ENCODE peak calls at places on chromosomes 16 and 17, in four cellular contexts. F is activated CD4-positive, CD25-positive, alpha-beta regulatory T cell; U is EL; P is activated T-cell treated with anti-CD3 and anti-CD28 coated beads, Interleukin-2, amount 50 U/mL, for 48 hours. G is an unnamed sample.
A peak's percentile ranks its signal among the peaks of the same experiment; 100 is the strongest.

GRCh38 chr17:80990921-80991644 is 558 bp upstream of the CHMP6 start:
- DNase-seq in F (no peak), P (no peak), U (no peak), G (no peak)

GRCh38 chr17:9890124-9890523 is 14.9 kb downstream of the RCVRN start:
- DNase-seq in U (peak; percentile 42), P (peak; percentile 36), F (no peak), G (peak; percentile 60)

GRCh38 chr16:89031715-89032659 is 55.0 kb upstream of the CBFA2T3 start:
- DNase-seq in F (no peak), U (no peak), P (peak; percentile 64), G (no peak)

GRCh38 chr16:3485821-3486505 is 9.3 kb downstream of the C16orf90 start:
- DNase-seq in F (no peak), U (no peak), P (no peak), G (no peak)

GRCh38 chr17:38554430-38555350 is 51.1 kb downstream of the SRCIN1 start:
- DNase-seq in U (peak; percentile 19), F (no peak), P (no peak), G (no peak)

GRCh38 chr16:67431077-67431804 is at the start of gene HSD11B2:
- DNase-seq in U (peak; percentile 68), F (no peak), P (peak; percentile 57), G (peak; percentile 83)

GRCh38 chr17:78995022-78995760 is 14.4 kb downstream of the CANT1 start:
- DNase-seq in F (no peak), U (no peak), P (peak; percentile 10), G (no peak)

GRCh38 chr16:87380875-87381274 is 2.7 kb downstream of the FBXO31 start:
- DNase-seq in P (no peak), F (no peak), U (no peak), G (no peak)

GRCh38 chr17:33765871-33766270 is 472.8 kb upstream of the ASIC2 start:
- DNase-seq in P (no peak), U (no peak), F (no peak), G (no peak)

GRCh38 chr16:85188822-85189672 is 76.8 kb upstream of the CIBAR2 start:
- DNase-seq in F (no peak), P (no peak), U (no peak), G (no peak)

GRCh38 chr17:82615084-82616020 is 32.9 kb downstream of the WDR45B start:
- DNase-seq in P (no peak), F (no peak), U (no peak), G (no peak)